ENCODE peak calls at places on chromosomes 13 and 19, in nine cellular contexts. One of them, this sample, is unnamed.

GRCh38 chr13:41411536-41411935 is 45.8 kb upstream of the RGCC start:
- DNase-seq in foreskin fibroblast: peak; percentile 82
- DNase-seq in GM06990: no peak
- DNase-seq in heart left ventricle: no peak
- DNase-seq in Caco-2: peak; percentile 72
- DNase-seq in adrenal gland: peak; percentile 18
- DNase-seq in AG04449: peak; percentile 10
- DNase-seq in left lung: no peak
- DNase-seq in esophagus squamous epithelium: no peak
- DNase-seq in this sample: peak; percentile 68

GRCh38 chr13:59674616-59675015 is 489.1 kb downstream of the DIAPH3 start:
- DNase-seq in Caco-2: no peak
- DNase-seq in adrenal gland: no peak
- DNase-seq in heart left ventricle: no peak
- DNase-seq in foreskin fibroblast: no peak
- DNase-seq in AG04449: no peak
- DNase-seq in esophagus squamous epithelium: no peak
- DNase-seq in GM06990: no peak
- DNase-seq in left lung: no peak
- DNase-seq in this sample: no peak

GRCh38 chr19:51654783-51655182 is 8.2 kb upstream of the SIGLEC14 start:
- DNase-seq in heart left ventricle: no peak
- DNase-seq in Caco-2: no peak
- DNase-seq in AG04449: no peak
- DNase-seq in adrenal gland: no peak
- DNase-seq in left lung: no peak
- DNase-seq in foreskin fibroblast: no peak
- DNase-seq in esophagus squamous epithelium: no peak
- DNase-seq in GM06990: no peak
- DNase-seq in this sample: no peak

GRCh38 chr19:51259348-51260245 is 8.7 kb downstream of the SIGLECL1 start:
- DNase-seq in AG04449: no peak
- DNase-seq in GM06990: no peak
- DNase-seq in foreskin fibroblast: peak; percentile 23
- DNase-seq in left lung: no peak
- DNase-seq in Caco-2: no peak
- DNase-seq in heart left ventricle: no peak
- DNase-seq in adrenal gland: peak; percentile 20
- DNase-seq in esophagus squamous epithelium: no peak
- DNase-seq in this sample: peak; percentile 26

GRCh38 chr19:6340493-6341201 is 7.2 kb upstream of the ACER1 start:
- DNase-seq in AG04449: no peak
- DNase-seq in esophagus squamous epithelium: no peak
- DNase-seq in foreskin fibroblast: no peak
- DNase-seq in left lung: peak; percentile 16
- DNase-seq in GM06990: no peak
- DNase-seq in adrenal gland: no peak
- DNase-seq in heart left ventricle: no peak
- DNase-seq in Caco-2: no peak
- DNase-seq in this sample: no peak

GRCh38 chr19:4064551-4065260 is 2.0 kb downstream of the ZBTB7A start:
- DNase-seq in left lung: peak; percentile 90
- DNase-seq in foreskin fibroblast: peak; percentile 62
- DNase-seq in adrenal gland: peak; percentile 80
- DNase-seq in AG04449: no peak
- DNase-seq in heart left ventricle: peak; percentile 72
- DNase-seq in Caco-2: no peak
- DNase-seq in GM06990: no peak
- DNase-seq in esophagus squamous epithelium: no peak
- DNase-seq in this sample: peak; percentile 41

GRCh38 chr13:113023217-113023597 is 54.2 kb downstream of the MCF2L start:
- DNase-seq in foreskin fibroblast: no peak
- DNase-seq in Caco-2: no peak
- DNase-seq in AG04449: no peak
- DNase-seq in heart left ventricle: peak; percentile 71
- DNase-seq in adrenal gland: no peak
- DNase-seq in GM06990: no peak
- DNase-seq in left lung: peak; percentile 76
- DNase-seq in esophagus squamous epithelium: no peak
- DNase-seq in this sample: no peak

GRCh38 chr13:106520205-106521004 is 15.1 kb downstream of the EFNB2 start:
- DNase-seq in left lung: no peak
- DNase-seq in AG04449: no peak
- DNase-seq in Caco-2: no peak
- DNase-seq in foreskin fibroblast: peak; percentile 68
- DNase-seq in GM06990: no peak
- DNase-seq in heart left ventricle: no peak
- DNase-seq in esophagus squamous epithelium: no peak
- DNase-seq in adrenal gland: no peak
- DNase-seq in this sample: peak; percentile 62

GRCh38 chr19:35856546-35857149 is at the start of gene KIRREL2:
- DNase-seq in foreskin fibroblast: peak; percentile 15
- DNase-seq in left lung: peak; percentile 84
- DNase-seq in AG04449: no peak
- DNase-seq in esophagus squamous epithelium: no peak
- DNase-seq in Caco-2: no peak
- DNase-seq in heart left ventricle: no peak
- DNase-seq in adrenal gland: no peak
- DNase-seq in GM06990: no peak
- DNase-seq in this sample: no peak

GRCh38 chr19:17605761-17606745 is 50.6 kb downstream of the COLGALT1 start:
- DNase-seq in esophagus squamous epithelium: peak; percentile 31
- DNase-seq in left lung: peak; percentile 93
- DNase-seq in AG04449: no peak
- DNase-seq in Caco-2: peak; percentile 95
- DNase-seq in adrenal gland: peak; percentile 65
- DNase-seq in heart left ventricle: peak; percentile 73
- DNase-seq in GM06990: peak; percentile 92
- DNase-seq in foreskin fibroblast: peak; percentile 86
- DNase-seq in this sample: peak; percentile 65

GRCh38 chr19:34224996-34225658 is 29.2 kb upstream of the GARRE1 start:
- DNase-seq in heart left ventricle: no peak
- DNase-seq in AG04449: no peak
- DNase-seq in left lung: no peak
- DNase-seq in Caco-2: no peak
- DNase-seq in GM06990: no peak
- DNase-seq in adrenal gland: no peak
- DNase-seq in esophagus squamous epithelium: no peak
- DNase-seq in foreskin fibroblast: peak; percentile 58
- DNase-seq in this sample: peak; percentile 54

GRCh38 chr19:55453861-55454260 is 7.6 kb downstream of the ISOC2 start:
- DNase-seq in foreskin fibroblast: no peak
- DNase-seq in left lung: peak; percentile 34
- DNase-seq in esophagus squamous epithelium: no peak
- DNase-seq in Caco-2: no peak
- DNase-seq in adrenal gland: no peak
- DNase-seq in AG04449: no peak
- DNase-seq in GM06990: no peak
- DNase-seq in heart left ventricle: no peak
- DNase-seq in this sample: no peak

GRCh38 chr19:55451163-55451521 is 8.0 kb upstream of the SHISA7 start:
- DNase-seq in GM06990: no peak
- DNase-seq in Caco-2: no peak
- DNase-seq in AG04449: no peak
- DNase-seq in foreskin fibroblast: no peak
- DNase-seq in heart left ventricle: no peak
- DNase-seq in adrenal gland: no peak
- DNase-seq in left lung: no peak
- DNase-seq in esophagus squamous epithelium: no peak
- DNase-seq in this sample: no peak

GRCh38 chr19:55449469-55449868 is 6.4 kb upstream of the SHISA7 start:
- DNase-seq in heart left ventricle: no peak
- DNase-seq in Caco-2: no peak
- DNase-seq in GM06990: no peak
- DNase-seq in foreskin fibroblast: no peak
- DNase-seq in left lung: peak; percentile 49
- DNase-seq in esophagus squamous epithelium: no peak
- DNase-seq in adrenal gland: no peak
- DNase-seq in AG04449: no peak
- DNase-seq in this sample: no peak

GRCh38 chr19:55452381-55453325 is 8.8 kb downstream of the ISOC2 start:
- DNase-seq in Caco-2: peak; percentile 83
- DNase-seq in AG04449: no peak
- DNase-seq in GM06990: peak; percentile 58
- DNase-seq in esophagus squamous epithelium: no peak
- DNase-seq in left lung: peak; percentile 64
- DNase-seq in adrenal gland: peak; percentile 81
- DNase-seq in foreskin fibroblast: peak; percentile 80
- DNase-seq in heart left ventricle: peak; percentile 79
- DNase-seq in this sample: peak; percentile 59

DNA sequence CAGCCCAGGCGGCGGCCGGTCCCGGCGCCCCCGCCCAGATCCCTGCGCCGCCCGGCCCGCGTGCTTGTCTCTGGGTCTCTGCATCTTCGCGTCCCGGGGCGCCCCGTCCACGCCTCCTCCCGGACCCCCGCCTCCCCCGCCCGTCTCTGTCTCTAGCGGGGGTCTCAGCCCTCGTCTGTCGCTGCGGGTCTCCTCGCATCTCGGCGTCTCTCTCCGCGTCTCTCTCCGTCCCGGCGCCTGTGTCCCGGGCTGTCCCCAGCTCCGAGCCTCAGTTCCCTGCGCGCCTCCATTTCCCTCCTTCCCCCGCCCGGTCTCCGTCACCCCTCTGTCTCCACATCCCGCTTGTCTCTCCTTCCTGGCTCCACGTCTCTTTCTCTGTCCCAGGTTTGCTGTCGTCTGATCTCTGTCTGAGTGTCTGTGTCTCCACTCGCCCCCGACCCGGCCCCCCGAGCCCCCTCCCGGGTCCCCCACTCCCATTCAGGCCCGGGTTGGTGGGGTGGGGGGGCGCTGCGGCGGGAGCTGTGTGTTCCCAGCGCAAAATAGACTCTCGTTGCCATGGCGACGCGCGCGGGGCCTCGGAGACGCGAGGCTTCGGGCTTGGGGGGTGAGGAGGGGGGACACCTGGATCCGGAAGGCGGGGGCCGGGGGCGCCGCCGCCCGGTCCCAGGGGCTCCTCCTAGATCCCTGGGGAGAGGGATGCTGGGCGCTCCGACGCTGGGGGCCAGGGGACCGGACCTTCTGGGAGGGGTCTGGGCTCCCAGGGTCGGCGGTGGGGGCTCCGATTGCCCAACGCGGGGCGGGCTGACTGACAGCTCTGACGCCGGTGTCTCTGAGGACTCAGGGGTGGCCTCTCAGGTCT is 8.7 kb upstream of the SHISA7 start:
- DNase-seq in AG04449: no peak
- DNase-seq in adrenal gland: no peak
- DNase-seq in heart left ventricle: no peak
- DNase-seq in left lung: peak; percentile 57
- DNase-seq in Caco-2: no peak
- DNase-seq in GM06990: no peak
- DNase-seq in esophagus squamous epithelium: no peak
- DNase-seq in foreskin fibroblast: no peak
- DNase-seq in this sample: no peak
- H3K4me3 ChIP-seq in AG04449: peak overlapping the region; percentile 1
- H3K4me3 ChIP-seq in adrenal gland: peak overlapping the region; percentile 44
- H3K4me3 ChIP-seq in heart left ventricle: no peak overlapping the region
- H3K4me3 ChIP-seq in left lung: no peak overlapping the region
- H3K4me3 ChIP-seq in Caco-2: peak overlapping the region; percentile 34
- H3K4me3 ChIP-seq in GM06990: no peak overlapping the region
- H3K4me3 ChIP-seq in esophagus squamous epithelium: peak overlapping the region; percentile 27
- H3K4me3 ChIP-seq in foreskin fibroblast: no peak overlapping the region
- H3K4me3 ChIP-seq in this sample: no peak overlapping the region

GRCh38 chr19:58572818-58573657 is at the start of gene MZF1:
- DNase-seq in Caco-2: peak; percentile 100
- DNase-seq in left lung: peak; percentile 100
- DNase-seq in foreskin fibroblast: peak; percentile 100
- DNase-seq in esophagus squamous epithelium: no peak
- DNase-seq in GM06990: peak; percentile 99
- DNase-seq in adrenal gland: peak; percentile 100
- DNase-seq in AG04449: peak; percentile 100
- DNase-seq in heart left ventricle: peak; percentile 100
- DNase-seq in this sample: peak; percentile 100
- TF ChIP-seq CTCF in Caco-2: no peak
- TF ChIP-seq CTCF in left lung: no peak
- TF ChIP-seq CTCF in foreskin fibroblast: no peak
- TF ChIP-seq CTCF in esophagus squamous epithelium: no peak
- TF ChIP-seq CTCF in GM06990: no peak
- TF ChIP-seq CTCF in adrenal gland: peak; percentile 57
- TF ChIP-seq CTCF in AG04449: peak; percentile 33
- TF ChIP-seq CTCF in heart left ventricle: peak; percentile 7
- TF ChIP-seq CTCF in this sample: no peak

DNA sequence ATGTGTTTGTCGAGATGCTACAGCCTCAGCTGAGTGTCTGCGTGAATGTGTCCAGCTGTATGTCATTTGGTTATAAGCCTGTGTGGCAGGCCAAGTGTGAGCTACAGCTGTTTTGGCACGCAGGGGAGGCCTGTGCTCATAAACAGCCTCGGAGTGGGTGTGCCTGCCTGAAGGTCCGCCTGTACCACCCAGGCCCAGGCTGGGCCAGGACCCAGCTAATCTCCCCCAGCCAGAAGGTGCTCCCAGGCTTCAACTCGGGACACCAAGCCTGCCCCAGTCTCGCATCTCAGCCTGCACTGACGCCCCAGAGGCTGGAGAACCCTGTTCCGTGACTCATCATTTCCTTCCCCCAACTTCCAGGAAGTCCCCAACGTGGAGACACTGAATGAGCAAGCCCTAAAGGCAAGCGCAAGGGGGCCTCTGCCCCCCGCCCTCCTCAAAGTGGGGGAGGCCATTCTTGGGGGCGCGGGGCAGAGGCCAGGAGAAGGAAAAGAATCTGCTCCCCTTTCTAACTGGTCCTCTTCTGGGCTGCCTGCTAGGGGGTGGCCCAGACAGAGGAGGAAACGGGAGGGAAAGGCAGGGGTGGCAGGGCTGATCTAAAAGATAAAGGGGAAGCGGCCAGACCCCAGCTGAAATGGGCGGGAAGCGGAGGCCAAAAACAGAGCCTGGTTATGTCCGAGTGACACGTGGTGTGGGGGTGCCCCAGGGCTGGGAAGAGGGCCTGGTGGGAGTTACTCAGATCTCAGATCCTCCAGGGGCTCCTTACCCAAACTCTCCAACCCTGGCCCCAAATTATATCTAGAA is 2.0 kb downstream of the SLC1A5 start:
- DNase-seq in esophagus squamous epithelium: no peak
- DNase-seq in AG04449: no peak
- DNase-seq in left lung: peak; percentile 88
- DNase-seq in adrenal gland: peak; percentile 49
- DNase-seq in Caco-2: peak; percentile 76
- DNase-seq in GM06990: peak; percentile 82
- DNase-seq in foreskin fibroblast: peak; percentile 93
- DNase-seq in heart left ventricle: peak; percentile 77
- DNase-seq in this sample: peak; percentile 83
- H3K4me3 ChIP-seq in esophagus squamous epithelium: peak overlapping the region; percentile 95
- H3K4me3 ChIP-seq in AG04449: peak overlapping the region; percentile 95
- H3K4me3 ChIP-seq in left lung: peak overlapping the region; percentile 65
- H3K4me3 ChIP-seq in adrenal gland: peak overlapping the region; percentile 72
- H3K4me3 ChIP-seq in Caco-2: peak overlapping the region; percentile 84
- H3K4me3 ChIP-seq in GM06990: peak overlapping the region; percentile 89
- H3K4me3 ChIP-seq in foreskin fibroblast: peak overlapping the region; percentile 75
- H3K4me3 ChIP-seq in heart left ventricle: peak overlapping the region; percentile 56
- H3K4me3 ChIP-seq in this sample: peak overlapping the region; percentile 92

DNA sequence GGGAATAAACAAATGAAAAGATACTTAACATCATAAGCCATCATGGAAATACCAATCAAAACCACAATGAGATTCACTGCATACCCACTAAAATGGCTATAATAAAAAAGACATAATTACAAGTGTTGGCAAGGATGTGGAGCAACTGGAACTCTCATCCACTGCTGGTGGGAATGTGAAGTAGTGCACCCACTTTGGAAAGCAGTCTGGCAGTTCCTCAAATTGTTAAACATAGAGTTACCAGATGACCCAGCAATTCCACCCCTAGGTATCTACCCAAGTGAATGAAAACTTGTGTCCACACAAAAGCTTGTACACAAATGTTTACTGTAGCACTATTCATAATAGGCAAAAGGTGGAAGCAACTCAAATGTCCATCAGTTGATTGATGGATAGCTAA is 46.9 kb downstream of the FLT1 start:
- DNase-seq in Caco-2: no peak
- DNase-seq in GM06990: no peak
- DNase-seq in adrenal gland: no peak
- DNase-seq in AG04449: no peak
- DNase-seq in foreskin fibroblast: no peak
- DNase-seq in left lung: no peak
- DNase-seq in heart left ventricle: no peak
- DNase-seq in esophagus squamous epithelium: no peak
- DNase-seq in this sample: no peak
- TF ChIP-seq CTCF in Caco-2: no peak
- TF ChIP-seq CTCF in GM06990: no peak
- TF ChIP-seq CTCF in adrenal gland: no peak
- TF ChIP-seq CTCF in AG04449: no peak
- TF ChIP-seq CTCF in foreskin fibroblast: no peak
- TF ChIP-seq CTCF in left lung: no peak
- TF ChIP-seq CTCF in heart left ventricle: no peak
- TF ChIP-seq CTCF in esophagus squamous epithelium: no peak
- TF ChIP-seq CTCF in this sample: no peak

This sample was measured in fibroblast of mammary gland.